ENCODE peak calls at places on chromosomes 1 and 21, in five cellular contexts. J is GM12878, A is IMR-90, I is GM12892, G is adrenal gland. N is an unnamed sample.

GRCh38 chr21:38491536-38491935 is 6.7 kb downstream of the ERG start:
- DNase-seq in G (no peak), J (no peak), I (no peak), A (no peak), N (no peak)

GRCh38 chr1:44060830-44061267 is 29.6 kb upstream of the SLC6A9 start:
- DNase-seq in J (no peak), I (no peak), G (no peak), A (no peak), N (no peak)

GRCh38 chr1:66316464-66317155 is 217.3 kb upstream of the SGIP1 start:
- DNase-seq in G (no peak), J (no peak), A (peak; percentile 23), I (no peak), N (no peak)

GRCh38 chr1:185154912-185155513 is 1.7 kb downstream of the TRMT1L start:
- DNase-seq in A (peak; percentile 64), I (no peak), J (no peak), G (no peak), N (peak; percentile 59)

GRCh38 chr1:23530089-23530749 is 814 bp downstream of the E2F2 start:
- DNase-seq in J (no peak), I (no peak), G (no peak), A (no peak), N (no peak)

GRCh38 chr1:31376374-31377134 is 3.7 kb upstream of the FABP3 start:
- DNase-seq in I (no peak), A (peak; percentile 98), G (no peak), J (no peak), N (peak; percentile 37)

GRCh38 chr1:89262643-89263042 is 10.0 kb downstream of the GBP5 start:
- DNase-seq in A (peak; percentile 5), I (no peak), J (no peak), G (no peak), N (no peak)

GRCh38 chr1:206962269-206962668 is 8.0 kb downstream of the FCAMR start:
- DNase-seq in I (no peak), G (no peak), A (no peak), J (no peak), N (no peak)

GRCh38 chr1:201955750-201956143 is 444 bp downstream of the TIMM17A start:
- DNase-seq in A (no peak), I (no peak), J (peak; percentile 23), G (no peak), N (no peak)

GRCh38 chr1:107895403-107896181 is 69.4 kb downstream of the VAV3 start:
- DNase-seq in G (no peak), I (no peak), J (no peak), A (no peak), N (no peak)

GRCh38 chr1:230822092-230822581 is 46.2 kb downstream of the C1orf198 start:
- DNase-seq in I (no peak), J (no peak), G (no peak), A (peak; percentile 43), N (no peak)

GRCh38 chr1:162193815-162194214 is 124.3 kb downstream of the NOS1AP start:
- DNase-seq in J (no peak), G (no peak), A (no peak), I (no peak), N (no peak)

GRCh38 chr1:234645474-234645953 is 35.5 kb upstream of the IRF2BP2 start:
- DNase-seq in J (no peak), A (no peak), I (no peak), G (no peak), N (no peak)

GRCh38 chr1:81165963-81166362 is 634.8 kb upstream of the ADGRL2 start:
- DNase-seq in G (no peak), I (no peak), A (peak; percentile 58), J (no peak), N (no peak)

GRCh38 chr21:45913886-45914285 is 67.7 kb upstream of the COL6A1 start:
- DNase-seq in A (no peak), J (no peak), I (no peak), G (no peak), N (no peak)

GRCh38 chr1:8339203-8339600 is 21.3 kb downstream of the SLC45A1 start:
- DNase-seq in A (no peak), J (no peak), G (no peak), I (no peak), N (no peak)

GRCh38 chr1:154326546-154327465 is 1.5 kb downstream of the ATP8B2 start:
- DNase-seq in A (peak; percentile 64), G (peak; percentile 46), I (no peak), J (no peak), N (peak; percentile 85)

GRCh38 chr1:173867141-173867752 is 542 bp downstream of the GAS5 start:
- DNase-seq in G (no peak), A (no peak), J (no peak), I (no peak), N (no peak)

GRCh38 chr1:23273450-23274133 is 56.3 kb upstream of the HTR1D start:
- DNase-seq in G (peak; percentile 36), A (peak; percentile 95), I (no peak), J (no peak), N (no peak)

GRCh38 chr1:8693092-8693491 is 124.3 kb downstream of the RERE start:
- DNase-seq in A (no peak), G (no peak), J (no peak), I (no peak), N (no peak)

GRCh38 chr1:89382479-89382878 is 18.6 kb downstream of the GBP6 start:
- DNase-seq in A (no peak), J (no peak), G (no peak), I (no peak), N (no peak)

GRCh38 chr21:32611471-32611997 is 643 bp downstream of the CFAP298 start:
- DNase-seq in I (peak; percentile 47), G (no peak), A (peak; percentile 18), J (no peak), N (peak; percentile 66)

GRCh38 chr21:32612999-32613337 is 791 bp upstream of the CFAP298 start:
- DNase-seq in A (no peak), I (no peak), G (no peak), J (no peak), N (no peak)

GRCh38 chr21:32613436-32614043 is 1.4 kb upstream of the CFAP298 start:
- DNase-seq in A (no peak), J (no peak), I (no peak), G (no peak), N (no peak)

DNA sequence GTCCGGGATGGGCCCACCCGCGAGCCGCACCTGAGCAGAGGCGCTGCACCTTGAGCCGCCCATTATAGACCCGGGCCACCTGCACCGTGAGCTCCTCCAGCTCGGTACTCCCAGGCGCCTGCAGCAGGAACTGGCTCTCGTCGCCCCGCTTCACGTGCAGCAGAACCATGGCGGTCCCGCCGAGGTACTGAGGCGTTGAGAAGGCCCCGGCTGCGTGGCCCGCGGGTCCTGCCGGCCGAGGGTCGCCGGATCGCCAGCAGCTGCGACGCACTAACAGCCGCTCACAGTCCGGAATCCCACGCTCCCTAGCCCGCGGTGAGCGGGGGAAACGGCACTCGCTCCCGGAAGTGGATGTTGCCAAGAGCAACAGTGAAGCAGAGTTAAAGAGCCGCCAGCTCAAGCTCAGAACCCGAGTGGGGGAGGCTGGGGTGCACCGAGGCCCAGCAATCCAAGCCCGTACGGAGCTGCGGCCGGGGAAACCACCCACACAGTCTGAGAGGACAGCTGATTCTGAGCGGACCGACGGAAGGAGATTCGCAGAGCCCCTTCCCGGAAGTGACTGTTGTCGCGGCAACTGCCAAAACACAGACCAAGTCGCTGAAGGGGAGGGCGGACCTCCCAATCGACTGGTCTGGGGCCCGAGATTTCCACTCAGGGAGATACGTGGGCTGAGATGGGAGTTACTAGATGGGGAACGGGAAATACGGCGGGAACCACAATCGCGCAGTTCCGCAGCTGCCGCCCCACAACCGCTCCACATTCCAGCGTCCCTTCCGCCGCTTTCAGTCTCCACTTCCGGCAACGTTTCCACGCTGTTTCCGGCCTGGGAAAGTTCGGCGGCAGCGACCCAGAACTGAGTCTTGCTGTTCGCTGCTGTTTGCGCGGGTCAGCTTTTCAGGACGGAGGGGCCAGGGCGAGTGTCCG is at the start of gene CFAP298:
- DNase-seq in G (peak; percentile 94), I (peak; percentile 75), A (peak; percentile 95), J (peak; percentile 67), N (peak; percentile 95)
- TF ChIP-seq POLR2A in G (no peak), I (peak; percentile 48), A (peak; percentile 73), J (peak; percentile 57), N (peak; percentile 78)

DNA sequence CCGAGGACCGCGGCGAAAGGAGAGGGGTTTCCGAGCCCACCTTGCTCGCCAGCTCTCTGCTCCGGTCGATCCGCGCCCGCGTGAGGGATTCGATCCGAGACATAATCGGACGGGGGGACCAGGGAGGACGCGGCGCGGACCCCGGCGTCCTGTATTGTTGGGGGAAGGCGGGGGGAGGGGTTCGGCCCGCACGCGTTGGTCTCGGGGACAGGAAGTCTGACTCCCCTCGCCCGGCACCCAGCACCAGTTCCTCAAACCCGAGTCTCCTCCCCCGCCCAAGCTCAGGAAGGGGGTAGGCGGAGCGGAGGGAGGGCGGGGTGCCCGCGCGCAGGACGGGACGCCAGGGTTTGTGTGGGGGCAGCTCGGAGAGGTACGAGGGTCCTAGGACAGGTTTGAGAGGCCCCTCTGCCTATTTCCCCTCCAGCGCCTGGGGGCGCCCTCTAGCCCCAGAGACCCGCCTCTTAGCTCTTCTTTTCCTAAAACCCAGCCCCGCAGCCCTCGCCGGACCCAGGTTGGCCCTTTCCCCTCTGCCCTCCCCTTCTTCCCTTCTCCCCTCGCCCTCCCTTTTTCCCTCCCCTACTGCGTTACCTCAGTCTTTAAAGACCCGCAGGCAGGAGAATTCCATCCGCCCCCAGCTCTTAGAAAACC is at the start of gene ARHGEF2:
- DNase-seq in I (peak; percentile 92), A (peak; percentile 64), J (no peak), G (peak; percentile 71), N (peak; percentile 69)
- TF ChIP-seq POLR2A in I (peak; percentile 71), A (peak; percentile 53), J (peak; percentile 91), G (peak; percentile 29), N (peak; percentile 45)

GRCh38 chr21:35942211-35943144 is 117.8 kb downstream of the SETD4 start:
- DNase-seq in G (no peak), J (no peak), I (no peak), A (no peak), N (no peak)
- TF ChIP-seq POLR2A in G (no peak), J (no peak), I (no peak), A (no peak), N (no peak)

DNA sequence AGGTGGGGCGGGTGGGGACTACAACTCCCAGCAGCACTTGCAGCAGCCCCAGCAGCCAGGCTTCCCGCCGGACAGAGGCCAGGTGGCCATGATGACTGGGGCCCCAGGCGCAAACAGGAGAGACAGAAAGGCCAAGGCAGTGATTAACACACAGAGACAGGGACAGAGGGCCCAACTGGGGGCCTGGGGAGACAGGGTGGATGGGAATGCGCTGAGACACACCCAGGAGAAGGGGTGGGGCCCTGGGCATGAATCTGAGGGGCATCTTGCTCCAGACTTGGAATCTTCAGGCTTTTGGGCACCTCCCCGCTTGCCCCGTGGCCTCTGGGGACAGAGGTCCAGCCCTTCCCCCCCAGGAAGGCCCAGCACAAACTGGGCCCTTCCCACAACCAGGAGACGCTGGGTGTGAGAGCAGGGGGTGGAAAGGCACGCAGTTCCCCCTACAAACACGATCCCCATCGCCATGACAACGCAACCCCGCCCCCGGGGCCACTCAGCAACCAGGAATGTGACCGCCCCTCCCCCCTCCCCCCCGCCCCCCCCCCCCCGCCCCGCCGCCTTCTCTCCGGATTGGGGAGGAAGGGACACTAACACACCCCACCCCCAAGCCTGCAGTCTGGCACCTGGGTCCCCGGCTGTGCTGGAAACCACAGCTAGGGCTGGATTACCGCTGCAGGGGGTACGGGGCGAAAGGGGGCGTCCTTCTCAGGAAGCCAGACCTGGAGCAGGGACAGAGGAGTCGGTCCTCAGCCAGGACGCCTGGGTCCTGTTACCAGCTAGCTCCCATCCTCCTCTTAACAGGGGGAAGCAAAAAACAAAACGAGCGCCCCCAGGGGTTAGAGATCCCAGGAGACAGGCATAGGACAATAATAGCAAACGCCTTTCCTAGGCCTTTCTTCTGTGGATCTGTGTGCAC is 4.5 kb downstream of the HDGF start:
- DNase-seq in J (no peak), G (peak; percentile 92), I (peak; percentile 68), A (peak; percentile 90), N (peak; percentile 70)
- TF ChIP-seq POLR2A in J (no peak), G (peak; percentile 50), I (peak; percentile 33), A (no peak), N (no peak)

GRCh38 chr1:151282883-151283725 is 1.0 kb downstream of the ZNF687 start:
- DNase-seq in A (no peak), G (peak; percentile 53), I (no peak), J (no peak), N (peak; percentile 56)
- TF ChIP-seq POLR2A in A (no peak), G (no peak), I (peak; percentile 38), J (peak; percentile 23), N (no peak)